ENCODE peak calls at places on chromosomes 1 and 21, in four cellular contexts. Q is DND-41, O is A549, J is heart right ventricle. N is an unnamed sample.

GRCh38 chr1:169113613-169114119 is 7.2 kb downstream of the ATP1B1 start:
- DNase-seq in Q (no peak), O (peak; percentile 91), J (no peak), N (no peak)

GRCh38 chr1:200207711-200208126 is 180.2 kb downstream of the NR5A2 start:
- DNase-seq in Q (no peak), O (no peak), J (no peak), N (no peak)

GRCh38 chr1:179251675-179252074 is 22.2 kb upstream of the ABL2 start:
- DNase-seq in Q (no peak), O (peak; percentile 59), J (no peak), N (peak; percentile 14)

GRCh38 chr1:169483500-169483966 is 2.2 kb downstream of the SLC19A2 start:
- DNase-seq in Q (no peak), O (no peak), J (peak; percentile 32), N (no peak)

GRCh38 chr1:78370779-78371482 is 119.8 kb upstream of the PTGFR start:
- DNase-seq in Q (no peak), O (no peak), J (no peak), N (no peak)

GRCh38 chr1:47434051-47434842 is 3.6 kb upstream of the FOXD2 start:
- DNase-seq in Q (no peak), O (no peak), J (peak; percentile 49), N (no peak)

GRCh38 chr1:156151093-156151688 is 2.2 kb upstream of the SEMA4A start:
- DNase-seq in Q (no peak), O (no peak), J (no peak), N (no peak)

GRCh38 chr1:22291926-22292788 is 149.3 kb upstream of the WNT4 start:
- DNase-seq in Q (no peak), O (no peak), J (no peak), N (no peak)

DNA sequence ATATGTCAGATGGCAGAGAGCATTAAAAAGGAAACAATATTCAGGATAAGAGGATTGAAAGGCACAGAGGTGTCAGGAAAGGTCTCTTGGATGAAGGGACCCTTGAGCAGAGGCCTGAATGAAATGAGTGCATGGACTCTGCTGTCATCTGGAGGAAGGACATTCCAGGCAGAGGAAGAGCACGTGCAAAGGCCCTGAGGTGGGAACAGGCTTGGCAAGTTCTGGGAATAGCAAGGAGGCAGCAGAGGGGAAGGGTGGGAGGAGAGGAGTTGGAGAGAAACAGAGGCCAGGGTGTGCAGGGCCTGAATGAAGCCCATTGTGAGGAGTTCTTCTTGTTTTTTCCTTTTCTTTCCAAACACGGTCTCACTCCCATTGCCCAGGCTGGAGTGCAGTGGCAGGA is 59.0 kb upstream of the RUNX3 start:
- DNase-seq in Q (no peak), O (no peak), J (no peak), N (peak; percentile 15)
- H3K4me3 ChIP-seq in Q (no peak overlapping the region), O (no peak overlapping the region), J (no peak overlapping the region), N (no peak overlapping the region)

DNA sequence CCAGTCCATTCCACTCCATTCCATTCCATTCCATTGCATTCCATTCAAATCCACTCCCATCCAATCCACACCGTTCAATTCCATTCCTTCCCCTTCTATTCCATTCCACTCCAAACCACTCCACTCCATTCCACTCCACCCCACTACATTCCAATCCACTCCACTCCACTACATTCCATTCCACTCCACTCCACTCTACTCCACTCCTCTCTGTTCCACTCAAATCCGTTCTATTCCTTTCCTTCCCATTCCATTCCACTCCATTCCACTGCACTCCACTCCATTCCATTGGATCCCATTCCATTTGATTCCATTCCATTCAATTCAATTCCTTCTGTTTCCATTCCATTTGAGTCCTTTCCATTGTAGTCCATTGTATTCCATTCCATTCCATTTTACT is 2568.3 kb upstream of the TPTE start:
- DNase-seq in Q (no peak), O (no peak), J (no peak), N (no peak)
- H3K9me3 ChIP-seq in Q (peaks cover 98% of the 10 kb centered on the region), O (peaks cover 34% of the 10 kb centered on the region), J (peaks cover 61% of the 10 kb centered on the region), N (peaks cover 79% of the 10 kb centered on the region)

GRCh38 chr1:207867136-207868081 is 43.5 kb downstream of the CD34 start:
- DNase-seq in Q (peak; percentile 40), O (no peak), J (peak; percentile 60), N (no peak)
- H3K4me3 ChIP-seq in Q (peak overlapping the region; percentile 85), O (peak overlapping the region; percentile 83), J (peak overlapping the region; percentile 86), N (peak overlapping the region; percentile 71)

DNA sequence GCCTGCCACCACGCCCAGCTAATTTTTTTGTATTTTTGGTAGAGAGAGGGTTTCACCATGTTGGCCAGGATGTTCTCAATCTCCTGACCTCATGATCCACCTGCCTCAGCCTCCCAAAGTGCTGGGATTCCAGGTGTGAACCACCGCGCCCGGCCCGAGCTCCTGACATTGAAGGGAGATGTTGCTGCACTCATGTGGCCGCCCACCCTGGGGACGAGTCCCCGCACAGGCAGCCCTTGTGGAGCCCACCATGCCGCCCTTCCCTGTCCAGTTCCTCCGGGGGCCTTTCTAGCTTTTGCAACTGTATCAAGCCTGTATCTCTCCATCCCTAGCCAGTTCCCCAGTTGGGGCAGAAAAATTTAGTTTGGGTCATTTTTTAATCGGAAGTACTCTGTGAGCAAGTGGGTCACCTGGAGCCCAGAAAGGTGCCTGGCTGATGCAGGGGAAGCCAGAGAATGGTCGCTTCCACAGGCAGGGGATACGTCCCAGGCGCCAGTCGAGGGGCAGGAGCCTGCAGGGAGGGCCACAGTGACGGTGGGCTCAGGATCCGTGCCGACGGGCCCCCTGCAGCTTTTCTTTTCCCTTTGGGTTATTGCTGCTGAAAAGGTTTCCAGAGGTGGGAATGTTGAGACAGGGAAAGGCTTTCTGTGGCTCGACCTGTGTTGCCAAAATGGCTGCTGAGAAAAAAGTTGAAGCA is 20.4 kb downstream of the PCNT start:
- DNase-seq in Q (no peak), O (no peak), J (no peak), N (no peak)
- H3K9me3 ChIP-seq in Q (no peaks in the 10 kb centered on the region), O (no peaks in the 10 kb centered on the region), J (no peaks in the 10 kb centered on the region), N (no peaks in the 10 kb centered on the region)

GRCh38 chr1:164576311-164577271 is 17.6 kb downstream of the PBX1 start:
- DNase-seq in Q (no peak), O (no peak), J (peak; percentile 18), N (no peak)

GRCh38 chr1:164579346-164579745 is 20.4 kb downstream of the PBX1 start:
- DNase-seq in Q (no peak), O (no peak), J (no peak), N (no peak)

GRCh38 chr1:164577291-164577690 is 18.3 kb downstream of the PBX1 start:
- DNase-seq in Q (no peak), O (no peak), J (no peak), N (no peak)

GRCh38 chr1:164578474-164579200 is 19.7 kb downstream of the PBX1 start:
- DNase-seq in Q (no peak), O (no peak), J (no peak), N (no peak)

GRCh38 chr1:164575356-164575755 is 16.4 kb downstream of the PBX1 start:
- DNase-seq in Q (no peak), O (no peak), J (no peak), N (no peak)
- H3K4me3 ChIP-seq in Q (no peak overlapping the region), O (no peak overlapping the region), J (no peak overlapping the region), N (no peak overlapping the region)

DNA sequence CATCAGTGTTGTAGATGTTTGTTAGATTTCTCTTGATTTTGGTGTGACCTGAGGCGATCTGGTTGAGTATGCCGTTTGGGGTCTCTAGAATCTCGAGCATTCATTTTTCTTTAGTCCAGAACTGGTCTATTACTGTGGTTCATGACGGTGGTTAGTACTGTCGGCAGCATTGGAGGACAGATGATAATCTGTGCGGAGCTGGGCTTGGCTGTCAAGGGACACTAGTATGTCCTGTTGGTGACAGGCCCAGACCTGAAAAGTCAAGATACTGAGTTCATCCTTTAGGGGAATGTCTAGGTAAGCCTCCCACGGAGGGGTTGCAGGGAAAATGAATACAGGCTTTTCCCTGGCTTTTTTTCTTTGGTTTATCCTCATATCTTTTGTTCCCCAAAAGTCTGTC is 59.8 kb downstream of the PEX14 start:
- DNase-seq in Q (no peak), O (no peak), J (no peak), N (no peak)
- H3K9me3 ChIP-seq in Q (no peaks in the 10 kb centered on the region), O (no peaks in the 10 kb centered on the region), J (no peaks in the 10 kb centered on the region), N (no peaks in the 10 kb centered on the region)